ENCODE peak calls at places on chromosomes 11 and 22, in nine cellular contexts. One of them, this sample, is unnamed.

GRCh38 chr22:36331912-36332622 is 55.7 kb downstream of the MYH9 start:
- DNase-seq in kidney: peak
- DNase-seq in cardiac muscle cell: no peak
- DNase-seq in A549: peak
- DNase-seq in AG09309: no peak
- DNase-seq in fibroblast of lung: peak
- DNase-seq in astrocyte of the spinal cord: peak
- DNase-seq in GM06990: peak
- DNase-seq in HFF-Myc: peak
- DNase-seq in this sample: no peak

GRCh38 chr11:47253660-47254059 is 4.1 kb upstream of the NR1H3 start:
- DNase-seq in astrocyte of the spinal cord: no peak
- DNase-seq in HFF-Myc: no peak
- DNase-seq in cardiac muscle cell: no peak
- DNase-seq in kidney: peak
- DNase-seq in AG09309: no peak
- DNase-seq in fibroblast of lung: no peak
- DNase-seq in GM06990: no peak
- DNase-seq in A549: no peak
- DNase-seq in this sample: no peak

GRCh38 chr11:65853249-65853979 is 4.6 kb downstream of the CFL1 start:
- DNase-seq in fibroblast of lung: no peak
- DNase-seq in kidney: no peak
- DNase-seq in HFF-Myc: no peak
- DNase-seq in A549: no peak
- DNase-seq in astrocyte of the spinal cord: no peak
- DNase-seq in GM06990: no peak
- DNase-seq in cardiac muscle cell: no peak
- DNase-seq in AG09309: no peak
- DNase-seq in this sample: no peak

GRCh38 chr11:108559340-108559739 is 34.2 kb downstream of the EXPH5 start:
- DNase-seq in A549: no peak
- DNase-seq in kidney: no peak
- DNase-seq in astrocyte of the spinal cord: peak
- DNase-seq in fibroblast of lung: peak
- DNase-seq in HFF-Myc: peak
- DNase-seq in GM06990: no peak
- DNase-seq in AG09309: peak
- DNase-seq in cardiac muscle cell: no peak
- DNase-seq in this sample: no peak

GRCh38 chr22:44145544-44145943 is 35.2 kb upstream of the PARVG start:
- DNase-seq in AG09309: no peak
- DNase-seq in fibroblast of lung: no peak
- DNase-seq in A549: no peak
- DNase-seq in GM06990: no peak
- DNase-seq in kidney: no peak
- DNase-seq in astrocyte of the spinal cord: peak
- DNase-seq in HFF-Myc: no peak
- DNase-seq in cardiac muscle cell: peak
- DNase-seq in this sample: no peak

GRCh38 chr22:33539902-33540751 is 380.1 kb downstream of the LARGE1 start:
- DNase-seq in cardiac muscle cell: no peak
- DNase-seq in A549: peak
- DNase-seq in HFF-Myc: no peak
- DNase-seq in fibroblast of lung: peak
- DNase-seq in astrocyte of the spinal cord: no peak
- DNase-seq in AG09309: no peak
- DNase-seq in kidney: peak
- DNase-seq in GM06990: no peak
- DNase-seq in this sample: peak

GRCh38 chr11:124801014-124801413 is 808 bp upstream of the MSANTD2 start:
- DNase-seq in AG09309: no peak
- DNase-seq in kidney: no peak
- DNase-seq in GM06990: no peak
- DNase-seq in fibroblast of lung: peak
- DNase-seq in HFF-Myc: no peak
- DNase-seq in astrocyte of the spinal cord: no peak
- DNase-seq in A549: no peak
- DNase-seq in cardiac muscle cell: no peak
- DNase-seq in this sample: no peak

GRCh38 chr11:69494851-69495250 is 13.4 kb downstream of the LINC01488 start:
- DNase-seq in HFF-Myc: no peak
- DNase-seq in AG09309: no peak
- DNase-seq in fibroblast of lung: no peak
- DNase-seq in GM06990: no peak
- DNase-seq in cardiac muscle cell: no peak
- DNase-seq in A549: no peak
- DNase-seq in astrocyte of the spinal cord: no peak
- DNase-seq in kidney: peak
- DNase-seq in this sample: no peak

GRCh38 chr11:57094206-57094940 is 87.4 kb upstream of the LRRC55 start:
- DNase-seq in fibroblast of lung: peak
- DNase-seq in cardiac muscle cell: peak
- DNase-seq in astrocyte of the spinal cord: no peak
- DNase-seq in A549: no peak
- DNase-seq in GM06990: no peak
- DNase-seq in AG09309: no peak
- DNase-seq in HFF-Myc: no peak
- DNase-seq in kidney: no peak
- DNase-seq in this sample: no peak

GRCh38 chr11:78525720-78526119 is 48.9 kb downstream of the NARS2 start:
- DNase-seq in astrocyte of the spinal cord: no peak
- DNase-seq in cardiac muscle cell: no peak
- DNase-seq in fibroblast of lung: peak
- DNase-seq in kidney: no peak
- DNase-seq in HFF-Myc: no peak
- DNase-seq in GM06990: no peak
- DNase-seq in A549: no peak
- DNase-seq in AG09309: no peak
- DNase-seq in this sample: peak

GRCh38 chr11:60844045-60844869 is 2.3 kb downstream of the CCDC86 start:
- DNase-seq in cardiac muscle cell: no peak
- DNase-seq in kidney: no peak
- DNase-seq in astrocyte of the spinal cord: peak
- DNase-seq in HFF-Myc: no peak
- DNase-seq in A549: no peak
- DNase-seq in fibroblast of lung: peak
- DNase-seq in AG09309: no peak
- DNase-seq in GM06990: no peak
- DNase-seq in this sample: no peak

GRCh38 chr11:407651-408080 is 7.1 kb downstream of the SIGIRR start:
- DNase-seq in GM06990: peak
- DNase-seq in fibroblast of lung: no peak
- DNase-seq in A549: no peak
- DNase-seq in AG09309: no peak
- DNase-seq in HFF-Myc: no peak
- DNase-seq in cardiac muscle cell: no peak
- DNase-seq in astrocyte of the spinal cord: no peak
- DNase-seq in kidney: no peak
- DNase-seq in this sample: no peak

GRCh38 chr11:107257660-107258059 is 200.0 kb downstream of the CWF19L2 start:
- DNase-seq in astrocyte of the spinal cord: no peak
- DNase-seq in A549: no peak
- DNase-seq in fibroblast of lung: no peak
- DNase-seq in cardiac muscle cell: no peak
- DNase-seq in HFF-Myc: no peak
- DNase-seq in GM06990: no peak
- DNase-seq in AG09309: no peak
- DNase-seq in kidney: no peak
- DNase-seq in this sample: no peak

GRCh38 chr11:14148653-14149273 is 186.2 kb downstream of the SPON1 start:
- DNase-seq in AG09309: peak
- DNase-seq in kidney: no peak
- DNase-seq in astrocyte of the spinal cord: peak
- DNase-seq in HFF-Myc: peak
- DNase-seq in GM06990: no peak
- DNase-seq in A549: peak
- DNase-seq in cardiac muscle cell: peak
- DNase-seq in fibroblast of lung: peak
- DNase-seq in this sample: peak
- TF ChIP-seq CTCF in AG09309: peak
- TF ChIP-seq CTCF in kidney: peak
- TF ChIP-seq CTCF in astrocyte of the spinal cord: peak
- TF ChIP-seq CTCF in HFF-Myc: peak
- TF ChIP-seq CTCF in GM06990: peak
- TF ChIP-seq CTCF in A549: peak
- TF ChIP-seq CTCF in cardiac muscle cell: peak
- TF ChIP-seq CTCF in fibroblast of lung: peak
- TF ChIP-seq CTCF in this sample: peak

GRCh38 chr22:27297125-27297524 is 504.4 kb downstream of the MN1 start:
- DNase-seq in HFF-Myc: no peak
- DNase-seq in cardiac muscle cell: no peak
- DNase-seq in fibroblast of lung: no peak
- DNase-seq in GM06990: no peak
- DNase-seq in A549: no peak
- DNase-seq in AG09309: no peak
- DNase-seq in astrocyte of the spinal cord: no peak
- DNase-seq in kidney: no peak
- DNase-seq in this sample: no peak

GRCh38 chr22:27295605-27296004 is 506.0 kb downstream of the MN1 start:
- DNase-seq in AG09309: no peak
- DNase-seq in A549: no peak
- DNase-seq in kidney: no peak
- DNase-seq in HFF-Myc: no peak
- DNase-seq in cardiac muscle cell: no peak
- DNase-seq in GM06990: no peak
- DNase-seq in fibroblast of lung: no peak
- DNase-seq in astrocyte of the spinal cord: no peak
- DNase-seq in this sample: no peak

GRCh38 chr22:27296091-27296675 is 505.4 kb downstream of the MN1 start:
- DNase-seq in GM06990: no peak
- DNase-seq in fibroblast of lung: no peak
- DNase-seq in kidney: no peak
- DNase-seq in AG09309: no peak
- DNase-seq in cardiac muscle cell: no peak
- DNase-seq in astrocyte of the spinal cord: no peak
- DNase-seq in HFF-Myc: no peak
- DNase-seq in A549: no peak
- DNase-seq in this sample: no peak

GRCh38 chr22:27292542-27293298 is 508.8 kb downstream of the MN1 start:
- DNase-seq in cardiac muscle cell: peak
- DNase-seq in A549: no peak
- DNase-seq in fibroblast of lung: no peak
- DNase-seq in AG09309: no peak
- DNase-seq in kidney: no peak
- DNase-seq in astrocyte of the spinal cord: no peak
- DNase-seq in HFF-Myc: no peak
- DNase-seq in GM06990: no peak
- DNase-seq in this sample: no peak

GRCh38 chr22:27295071-27295470 is 506.5 kb downstream of the MN1 start:
- DNase-seq in HFF-Myc: no peak
- DNase-seq in kidney: no peak
- DNase-seq in astrocyte of the spinal cord: no peak
- DNase-seq in A549: no peak
- DNase-seq in fibroblast of lung: peak
- DNase-seq in AG09309: no peak
- DNase-seq in GM06990: no peak
- DNase-seq in cardiac muscle cell: no peak
- DNase-seq in this sample: no peak
- H3K4me3 ChIP-seq in HFF-Myc: no peak
- H3K4me3 ChIP-seq in kidney: no peak
- H3K4me3 ChIP-seq in astrocyte of the spinal cord: no peak
- H3K4me3 ChIP-seq in A549: no peak
- H3K4me3 ChIP-seq in fibroblast of lung: no peak
- H3K4me3 ChIP-seq in AG09309: no peak
- H3K4me3 ChIP-seq in GM06990: no peak
- H3K4me3 ChIP-seq in cardiac muscle cell: no peak
- H3K4me3 ChIP-seq in this sample: no peak

DNA sequence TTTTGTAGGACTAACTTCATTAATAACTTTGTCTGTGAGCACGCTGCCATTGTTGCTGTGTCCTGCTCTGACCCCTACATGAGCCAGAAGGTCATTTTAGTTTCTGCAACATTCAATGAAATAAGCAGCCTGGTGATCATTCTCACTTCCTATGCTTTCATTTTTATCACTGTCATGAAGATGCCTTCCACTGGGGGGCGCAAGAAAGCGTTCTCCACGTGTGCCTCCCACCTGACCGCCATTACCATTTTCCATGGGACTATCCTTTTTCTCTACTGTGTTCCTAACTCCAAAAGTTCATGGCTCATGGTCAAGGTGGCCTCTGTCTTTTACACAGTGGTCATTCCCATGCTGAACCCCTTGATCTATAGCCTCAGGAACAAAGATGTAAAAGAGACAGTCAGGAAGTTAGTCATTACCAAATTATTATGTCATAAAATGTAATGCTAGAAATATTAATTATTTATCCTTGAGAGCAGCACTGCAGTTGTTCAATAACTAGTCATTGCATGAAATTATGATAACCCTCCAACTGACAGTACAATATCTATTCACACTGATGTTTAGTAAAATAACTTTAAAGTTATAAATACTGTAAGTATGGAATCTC is 46.4 kb upstream of the OR5D13 start:
- DNase-seq in HFF-Myc: no peak
- DNase-seq in astrocyte of the spinal cord: no peak
- DNase-seq in cardiac muscle cell: no peak
- DNase-seq in fibroblast of lung: no peak
- DNase-seq in kidney: no peak
- DNase-seq in GM06990: no peak
- DNase-seq in A549: no peak
- DNase-seq in AG09309: no peak
- DNase-seq in this sample: no peak
- TF ChIP-seq CTCF in HFF-Myc: no peak
- TF ChIP-seq CTCF in astrocyte of the spinal cord: no peak
- TF ChIP-seq CTCF in cardiac muscle cell: no peak
- TF ChIP-seq CTCF in fibroblast of lung: no peak
- TF ChIP-seq CTCF in kidney: no peak
- TF ChIP-seq CTCF in GM06990: peak
- TF ChIP-seq CTCF in A549: no peak
- TF ChIP-seq CTCF in AG09309: no peak
- TF ChIP-seq CTCF in this sample: no peak

GRCh38 chr11:130778026-130778425 is 138.3 kb downstream of the SNX19 start:
- DNase-seq in kidney: no peak
- DNase-seq in astrocyte of the spinal cord: no peak
- DNase-seq in GM06990: no peak
- DNase-seq in A549: no peak
- DNase-seq in cardiac muscle cell: no peak
- DNase-seq in HFF-Myc: no peak
- DNase-seq in AG09309: no peak
- DNase-seq in fibroblast of lung: no peak
- DNase-seq in this sample: no peak
- H3K4me3 ChIP-seq in kidney: no peak
- H3K4me3 ChIP-seq in astrocyte of the spinal cord: no peak
- H3K4me3 ChIP-seq in GM06990: no peak
- H3K4me3 ChIP-seq in A549: no peak
- H3K4me3 ChIP-seq in cardiac muscle cell: no peak
- H3K4me3 ChIP-seq in HFF-Myc: no peak
- H3K4me3 ChIP-seq in AG09309: no peak
- H3K4me3 ChIP-seq in fibroblast of lung: no peak
- H3K4me3 ChIP-seq in this sample: no peak